ENCODE peak calls at places on chromosomes 6 and 20, in four cellular contexts. One of them, this sample, is unnamed.

GRCh38 chr6:837380-837779 is 144.4 kb upstream of the EXOC2 start:
- DNase-seq in prostate gland: no peak
- DNase-seq in A549: peak; percentile 16
- DNase-seq in upper lobe of right lung: no peak
- DNase-seq in this sample: no peak

GRCh38 chr6:33557376-33557775 is 22.7 kb downstream of the BAK1 start:
- DNase-seq in A549: no peak
- DNase-seq in prostate gland: no peak
- DNase-seq in upper lobe of right lung: no peak
- DNase-seq in this sample: no peak

GRCh38 chr20:7171911-7172310 is 404.4 kb downstream of the BMP2 start:
- DNase-seq in prostate gland: no peak
- DNase-seq in upper lobe of right lung: no peak
- DNase-seq in A549: no peak
- DNase-seq in this sample: no peak

GRCh38 chr6:82183642-82184282 is 63.8 kb downstream of the IBTK start:
- DNase-seq in upper lobe of right lung: no peak
- DNase-seq in prostate gland: no peak
- DNase-seq in A549: no peak
- DNase-seq in this sample: no peak

GRCh38 chr20:20837574-20838021 is 125.2 kb upstream of the RALGAPA2 start:
- DNase-seq in upper lobe of right lung: peak; percentile 74
- DNase-seq in A549: peak; percentile 65
- DNase-seq in prostate gland: peak; percentile 34
- DNase-seq in this sample: no peak

GRCh38 chr6:16766043-16766521 is 4.8 kb upstream of the ATXN1 start:
- DNase-seq in upper lobe of right lung: no peak
- DNase-seq in A549: no peak
- DNase-seq in prostate gland: no peak
- DNase-seq in this sample: no peak

GRCh38 chr6:159151266-159151855 is 17.8 kb upstream of the FNDC1 start:
- DNase-seq in A549: peak; percentile 27
- DNase-seq in prostate gland: no peak
- DNase-seq in upper lobe of right lung: no peak
- DNase-seq in this sample: no peak

GRCh38 chr6:52503344-52503747 is 73.5 kb downstream of the TRAM2 start:
- DNase-seq in prostate gland: no peak
- DNase-seq in upper lobe of right lung: no peak
- DNase-seq in A549: no peak
- DNase-seq in this sample: no peak

GRCh38 chr6:122869437-122870024 is 80.5 kb downstream of the SMPDL3A start:
- DNase-seq in upper lobe of right lung: no peak
- DNase-seq in prostate gland: peak; percentile 45
- DNase-seq in A549: peak; percentile 15
- DNase-seq in this sample: no peak

DNA sequence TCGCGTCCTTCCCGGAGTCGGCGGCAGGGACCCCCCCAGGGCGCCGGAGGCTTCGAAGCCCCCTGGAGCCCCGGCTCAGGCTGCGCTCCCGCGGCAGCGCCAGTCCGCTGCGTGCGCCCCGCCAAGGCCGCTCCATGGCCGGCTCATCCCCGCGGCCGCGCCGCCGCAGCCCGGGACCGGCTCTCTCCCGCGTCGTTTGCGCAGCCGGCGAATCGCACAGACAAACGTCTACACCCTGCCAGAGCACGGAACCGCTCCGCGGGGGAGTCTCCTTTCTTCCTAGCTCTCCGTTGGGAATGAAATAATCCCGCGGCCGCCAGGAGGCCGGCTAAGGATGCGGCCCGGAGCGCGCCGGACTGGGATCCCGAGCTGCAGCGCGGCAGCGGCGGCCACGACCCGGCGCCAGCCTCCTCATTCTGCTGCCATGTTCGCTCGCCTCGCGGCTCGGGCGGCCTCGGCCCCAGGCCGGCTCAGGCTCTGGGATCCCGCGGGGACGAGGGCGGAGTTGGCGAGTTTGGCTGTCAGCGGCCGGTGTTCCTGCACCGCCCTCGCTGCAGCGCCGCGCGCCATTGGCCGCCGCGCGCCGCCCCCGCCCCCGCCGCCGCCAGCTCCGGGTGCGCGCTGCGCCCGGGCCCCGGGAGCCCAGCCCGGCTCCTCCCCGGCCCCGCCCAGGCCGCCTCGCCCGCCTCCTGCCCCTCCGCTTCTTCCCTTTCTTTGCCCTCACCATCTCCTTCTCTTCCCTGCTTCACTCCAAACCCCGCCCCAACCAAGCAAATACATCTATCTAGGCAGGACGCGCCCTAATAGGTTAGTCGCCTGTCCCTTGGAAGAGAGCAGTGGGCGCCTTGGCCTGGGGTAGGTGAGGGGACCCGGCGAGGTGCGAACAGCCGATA is at the start of gene GFOD1:
- DNase-seq in prostate gland: peak; percentile 83
- DNase-seq in upper lobe of right lung: peak; percentile 95
- DNase-seq in A549: peak; percentile 61
- DNase-seq in this sample: peak; percentile 75
- TF ChIP-seq CTCF in prostate gland: peak; percentile 23
- TF ChIP-seq CTCF in upper lobe of right lung: peak; percentile 21
- TF ChIP-seq CTCF in A549: no peak
- TF ChIP-seq CTCF in this sample: no peak

GRCh38 chr6:7390218-7390878 is 740 bp downstream of the RIOK1 start:
- DNase-seq in prostate gland: no peak
- DNase-seq in A549: no peak
- DNase-seq in upper lobe of right lung: no peak
- DNase-seq in this sample: no peak
- TF ChIP-seq CTCF in prostate gland: no peak
- TF ChIP-seq CTCF in A549: no peak
- TF ChIP-seq CTCF in upper lobe of right lung: no peak
- TF ChIP-seq CTCF in this sample: no peak

DNA sequence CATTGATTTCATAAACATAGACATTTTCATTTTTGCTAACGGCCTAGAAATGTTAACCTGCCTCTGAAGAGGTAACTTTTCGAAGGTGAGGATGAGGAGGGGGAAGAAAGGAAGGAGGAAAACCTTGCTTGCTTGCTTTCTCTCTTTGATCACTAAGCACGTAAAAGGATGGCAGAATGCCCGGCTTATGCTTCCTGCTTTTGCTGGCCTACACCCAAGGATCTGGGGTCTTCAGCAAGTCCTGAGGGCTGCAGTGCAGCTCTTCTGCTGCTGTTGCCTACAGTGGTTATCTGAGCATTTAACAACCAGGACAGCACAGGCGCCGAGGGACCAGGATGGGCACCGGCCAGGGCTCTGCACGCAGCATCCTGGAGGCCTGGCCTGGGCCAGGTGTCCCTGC is 150.8 kb upstream of the TAB2 start:
- DNase-seq in prostate gland: no peak
- DNase-seq in upper lobe of right lung: no peak
- DNase-seq in A549: no peak
- DNase-seq in this sample: no peak
- TF ChIP-seq CTCF in prostate gland: no peak
- TF ChIP-seq CTCF in upper lobe of right lung: no peak
- TF ChIP-seq CTCF in A549: no peak
- TF ChIP-seq CTCF in this sample: no peak

GRCh38 chr20:53672484-53673129 is 79.0 kb upstream of the ZNF217 start:
- DNase-seq in A549: no peak
- DNase-seq in prostate gland: no peak
- DNase-seq in upper lobe of right lung: no peak
- DNase-seq in this sample: no peak
- TF ChIP-seq CTCF in A549: no peak
- TF ChIP-seq CTCF in prostate gland: no peak
- TF ChIP-seq CTCF in upper lobe of right lung: no peak
- TF ChIP-seq CTCF in this sample: no peak

GRCh38 chr6:169070506-169071176 is 183.0 kb downstream of the THBS2 start:
- DNase-seq in prostate gland: peak; percentile 11
- DNase-seq in A549: peak; percentile 72
- DNase-seq in upper lobe of right lung: no peak
- DNase-seq in this sample: no peak
- TF ChIP-seq CTCF in prostate gland: no peak
- TF ChIP-seq CTCF in A549: peak; percentile 27
- TF ChIP-seq CTCF in upper lobe of right lung: no peak
- TF ChIP-seq CTCF in this sample: no peak

GRCh38 chr6:118488631-118489030 is 59.5 kb upstream of the PLN start:
- DNase-seq in upper lobe of right lung: no peak
- DNase-seq in prostate gland: no peak
- DNase-seq in A549: no peak
- DNase-seq in this sample: no peak

GRCh38 chr6:118495639-118496296 is 52.3 kb upstream of the PLN start:
- DNase-seq in A549: no peak
- DNase-seq in upper lobe of right lung: no peak
- DNase-seq in prostate gland: no peak
- DNase-seq in this sample: no peak

GRCh38 chr6:118485601-118486550 is 62.2 kb upstream of the PLN start:
- DNase-seq in A549: no peak
- DNase-seq in upper lobe of right lung: no peak
- DNase-seq in prostate gland: no peak
- DNase-seq in this sample: no peak

GRCh38 chr6:118489990-118490389 is 58.1 kb upstream of the PLN start:
- DNase-seq in A549: no peak
- DNase-seq in upper lobe of right lung: no peak
- DNase-seq in prostate gland: no peak
- DNase-seq in this sample: no peak
- TF ChIP-seq CTCF in A549: no peak
- TF ChIP-seq CTCF in upper lobe of right lung: no peak
- TF ChIP-seq CTCF in prostate gland: no peak
- TF ChIP-seq CTCF in this sample: no peak

GRCh38 chr6:37611516-37611915 is 86.2 kb downstream of the MDGA1 start:
- DNase-seq in A549: no peak
- DNase-seq in upper lobe of right lung: no peak
- DNase-seq in prostate gland: no peak
- DNase-seq in this sample: no peak

GRCh38 chr6:37603284-37603683 is 94.4 kb downstream of the MDGA1 start:
- DNase-seq in upper lobe of right lung: no peak
- DNase-seq in prostate gland: no peak
- DNase-seq in A549: no peak
- DNase-seq in this sample: no peak

GRCh38 chr6:37608587-37608986 is 89.1 kb downstream of the MDGA1 start:
- DNase-seq in A549: no peak
- DNase-seq in prostate gland: no peak
- DNase-seq in upper lobe of right lung: no peak
- DNase-seq in this sample: no peak

GRCh38 chr6:37612475-37612874 is 85.2 kb downstream of the MDGA1 start:
- DNase-seq in prostate gland: no peak
- DNase-seq in A549: no peak
- DNase-seq in upper lobe of right lung: no peak
- DNase-seq in this sample: no peak

GRCh38 chr6:37607949-37608348 is 89.7 kb downstream of the MDGA1 start:
- DNase-seq in prostate gland: no peak
- DNase-seq in A549: peak; percentile 22
- DNase-seq in upper lobe of right lung: no peak
- DNase-seq in this sample: no peak
- TF ChIP-seq CTCF in prostate gland: no peak
- TF ChIP-seq CTCF in A549: no peak
- TF ChIP-seq CTCF in upper lobe of right lung: peak; percentile 10
- TF ChIP-seq CTCF in this sample: peak; percentile 12

DNA sequence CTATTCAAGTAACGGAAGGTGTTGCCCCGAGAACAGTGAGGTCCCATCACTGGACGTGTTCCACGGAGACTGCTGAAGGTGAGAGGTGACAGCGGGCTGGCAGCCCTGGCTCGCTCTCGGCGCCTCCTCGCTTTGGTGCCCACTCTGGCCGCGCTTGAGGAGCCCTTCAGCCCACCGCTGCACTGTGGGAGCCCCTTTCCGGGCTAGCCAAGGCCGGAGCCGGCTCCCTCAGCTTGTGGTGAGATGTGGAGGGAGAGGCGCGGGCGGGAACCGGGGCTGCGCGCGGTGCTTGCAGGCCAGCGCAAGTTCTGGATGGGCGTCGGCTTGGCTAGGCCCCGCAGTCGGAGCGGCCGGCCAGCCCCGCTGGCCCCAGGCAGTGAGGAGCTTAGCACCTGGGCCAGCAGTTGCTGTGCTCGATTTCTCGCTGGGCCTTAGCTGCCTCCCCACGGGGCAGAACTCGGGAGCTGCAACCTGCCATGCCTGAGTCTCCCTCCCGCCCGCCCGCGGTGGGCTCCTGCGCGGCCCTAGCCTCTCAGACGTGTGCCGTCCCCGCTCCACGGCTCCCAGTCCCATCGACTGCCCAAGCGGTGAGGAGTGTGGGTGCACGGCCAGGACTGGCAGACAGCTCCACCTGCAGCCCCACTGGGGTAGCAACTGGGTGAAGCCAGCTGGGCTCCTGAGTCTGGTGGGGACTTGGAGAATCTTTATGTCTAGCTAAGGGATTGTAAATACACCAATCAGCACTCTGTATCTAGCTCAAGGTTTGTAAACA is 77.6 kb downstream of the RNF182 start:
- DNase-seq in upper lobe of right lung: no peak
- DNase-seq in prostate gland: no peak
- DNase-seq in A549: no peak
- DNase-seq in this sample: no peak
- TF ChIP-seq CTCF in upper lobe of right lung: no peak
- TF ChIP-seq CTCF in prostate gland: no peak
- TF ChIP-seq CTCF in A549: no peak
- TF ChIP-seq CTCF in this sample: no peak

GRCh38 chr6:93822434-93823265 is 403.3 kb upstream of the EPHA7 start:
- DNase-seq in upper lobe of right lung: no peak
- DNase-seq in A549: no peak
- DNase-seq in prostate gland: no peak
- DNase-seq in this sample: no peak

GRCh38 chr6:93821953-93822352 is 402.6 kb upstream of the EPHA7 start:
- DNase-seq in A549: no peak
- DNase-seq in upper lobe of right lung: no peak
- DNase-seq in prostate gland: no peak
- DNase-seq in this sample: no peak

GRCh38 chr6:93817937-93818336 is 398.6 kb upstream of the EPHA7 start:
- DNase-seq in upper lobe of right lung: no peak
- DNase-seq in A549: no peak
- DNase-seq in prostate gland: no peak
- DNase-seq in this sample: no peak

GRCh38 chr6:93820465-93821082 is 401.2 kb upstream of the EPHA7 start:
- DNase-seq in A549: no peak
- DNase-seq in upper lobe of right lung: no peak
- DNase-seq in prostate gland: no peak
- DNase-seq in this sample: no peak

DNA sequence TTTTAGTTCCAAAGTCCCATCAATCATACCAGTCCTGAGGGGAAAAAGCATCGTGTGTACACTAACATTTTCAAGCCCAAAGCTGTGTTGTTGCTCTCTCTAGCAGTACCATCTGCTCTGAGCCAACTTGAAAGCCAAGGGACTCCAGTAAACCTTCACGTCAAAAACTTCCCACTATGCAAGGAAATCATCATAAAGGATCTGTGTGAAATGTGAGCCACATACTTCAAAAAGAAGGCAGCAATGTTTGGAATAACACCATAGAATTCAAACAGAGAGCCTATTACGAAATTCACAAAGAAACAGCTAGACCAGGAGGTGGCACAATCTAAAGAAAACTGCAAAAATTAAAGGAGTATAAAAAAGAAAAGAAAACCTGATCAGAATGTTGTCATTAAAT is 399.8 kb upstream of the EPHA7 start:
- DNase-seq in prostate gland: no peak
- DNase-seq in A549: no peak
- DNase-seq in upper lobe of right lung: no peak
- DNase-seq in this sample: no peak
- TF ChIP-seq CTCF in prostate gland: no peak
- TF ChIP-seq CTCF in A549: no peak
- TF ChIP-seq CTCF in upper lobe of right lung: no peak
- TF ChIP-seq CTCF in this sample: no peak

GRCh38 chr6:131231886-131232285 is 96.6 kb downstream of the AKAP7 start:
- DNase-seq in prostate gland: no peak
- DNase-seq in A549: no peak
- DNase-seq in upper lobe of right lung: no peak
- DNase-seq in this sample: peak; percentile 19
- TF ChIP-seq CTCF in prostate gland: no peak
- TF ChIP-seq CTCF in A549: no peak
- TF ChIP-seq CTCF in upper lobe of right lung: no peak
- TF ChIP-seq CTCF in this sample: peak; percentile 45